ENCODE peak calls at places on chromosome 17, in seven cellular contexts. T is NCI-H1930; Z is stimulated activated CD8-positive, alpha-beta memory T cell treated with anti-CD3 and anti-CD28 coated beads, Interleukin-2, amount 100 ng/mL, for 1 hour; L is activated CD4-positive, alpha-beta T cell treated with anti-CD3 and anti-CD28 coated beads for 24 hours; E is substantia nigra; P is AG04450; O is PC-9. S is an unnamed sample.

GRCh38 chr17:2438823-2439222 is 38.0 kb upstream of the MNT start:
- DNase-seq in T (no peak), Z (no peak), L (no peak), E (no peak), P (no peak), O (no peak), S (no peak)

GRCh38 chr17:34723875-34724274 is 144.5 kb downstream of the TMEM132E start:
- DNase-seq in T (no peak), Z (no peak), L (no peak), E (no peak), P (no peak), O (no peak), S (no peak)

GRCh38 chr17:13395346-13395745 is 206.4 kb downstream of the HS3ST3A1 start:
- DNase-seq in T (no peak), Z (no peak), L (no peak), E (no peak), P (no peak), O (no peak), S (no peak)

GRCh38 chr17:63405741-63406261 is 40.3 kb downstream of the CYB561 start:
- DNase-seq in T (peak; percentile 31), Z (no peak), L (no peak), E (no peak), P (peak; percentile 68), O (no peak), S (no peak)

GRCh38 chr17:30091166-30091670 is 25.4 kb upstream of the NSRP1 start:
- DNase-seq in T (no peak), Z (no peak), L (no peak), E (no peak), P (no peak), O (no peak), S (no peak)

GRCh38 chr17:14302421-14303099 is 1.7 kb downstream of the HS3ST3B1 start:
- DNase-seq in T (peak; percentile 68), Z (peak; percentile 68), L (peak; percentile 76), E (peak; percentile 57), P (peak; percentile 63), O (peak; percentile 41), S (no peak)

GRCh38 chr17:78517421-78517820 is 59.8 kb downstream of the DNAH17 start:
- DNase-seq in T (no peak), Z (no peak), L (no peak), E (no peak), P (no peak), O (no peak), S (no peak)

GRCh38 chr17:30921544-30922196 is at the start of gene ADAP2:
- DNase-seq in T (no peak), Z (no peak), L (no peak), E (peak; percentile 3), P (no peak), O (peak; percentile 54), S (no peak)

GRCh38 chr17:12958786-12959185 is 59.0 kb downstream of the ELAC2 start:
- DNase-seq in T (no peak), Z (no peak), L (no peak), E (no peak), P (no peak), O (no peak), S (no peak)

GRCh38 chr17:28970879-28971278 is 19.6 kb upstream of the PHF12 start:
- DNase-seq in T (no peak), Z (no peak), L (no peak), E (no peak), P (no peak), O (no peak), S (no peak)

GRCh38 chr17:79842656-79843474 is 3.6 kb upstream of the CBX4 start:
- DNase-seq in T (no peak), Z (no peak), L (no peak), E (no peak), P (no peak), O (no peak), S (no peak)

GRCh38 chr17:65055708-65056638 is 567 bp downstream of the GNA13 start:
- DNase-seq in T (no peak), Z (peak; percentile 28), L (no peak), E (peak; percentile 56), P (no peak), O (peak; percentile 43), S (no peak)

GRCh38 chr17:39740357-39741111 is 2.8 kb downstream of the GRB7 start:
- DNase-seq in T (no peak), Z (no peak), L (no peak), E (no peak), P (no peak), O (peak; percentile 86), S (no peak)

GRCh38 chr17:57735230-57735629 is 9.9 kb downstream of the CCDC182 start:
- DNase-seq in T (no peak), Z (no peak), L (no peak), E (no peak), P (no peak), O (no peak), S (no peak)

GRCh38 chr17:81566461-81567126 is 14.4 kb upstream of the FAAP100 start:
- DNase-seq in T (no peak), Z (no peak), L (no peak), E (no peak), P (peak; percentile 79), O (peak; percentile 81), S (no peak)

GRCh38 chr17:80724723-80725388 is 180.2 kb downstream of the RPTOR start:
- DNase-seq in T (no peak), Z (no peak), L (no peak), E (no peak), P (no peak), O (peak; percentile 31), S (no peak)

GRCh38 chr17:62405451-62405850 is 18.2 kb upstream of the METTL2A start:
- DNase-seq in T (no peak), Z (no peak), L (no peak), E (no peak), P (peak; percentile 18), O (no peak), S (no peak)

GRCh38 chr17:63442074-63442473 is 4.0 kb downstream of the CYB561 start:
- DNase-seq in T (no peak), Z (no peak), L (no peak), E (no peak), P (no peak), O (no peak), S (no peak)